ENCODE peak calls at places on chromosomes 2 and 18, in four cellular contexts. X, V, I and J are unnamed samples.

GRCh38 chr2:160908157-160908556 is 252.1 kb upstream of the TANK start:
- DNase-seq in X (no peak), V (no peak), I (no peak), J (no peak)

GRCh38 chr2:225017713-225018112 is 24.6 kb downstream of the DOCK10 start:
- DNase-seq in X (no peak), V (no peak), I (no peak), J (no peak)

GRCh38 chr18:45456076-45457066 is 158.9 kb upstream of the SLC14A2 start:
- DNase-seq in X (no peak), V (no peak), I (peak; percentile 25), J (no peak)

GRCh38 chr2:240464514-240465241 is 29.2 kb downstream of the GPC1 start:
- DNase-seq in X (no peak), V (no peak), I (peak; percentile 12), J (no peak)

GRCh38 chr2:119174216-119174992 is 15.9 kb upstream of the C1QL2 start:
- DNase-seq in X (peak; percentile 86), V (peak; percentile 91), I (no peak), J (no peak)

GRCh38 chr2:66445076-66445724 is 10.3 kb downstream of the MEIS1 start:
- DNase-seq in X (peak; percentile 57), V (peak; percentile 78), I (no peak), J (no peak)

GRCh38 chr2:204234879-204235278 is 298.3 kb downstream of the ICOS start:
- DNase-seq in X (no peak), V (no peak), I (no peak), J (no peak)

GRCh38 chr2:134588556-134588955 is 130.2 kb downstream of the TMEM163 start:
- DNase-seq in X (no peak), V (no peak), I (no peak), J (no peak)

GRCh38 chr2:117470311-117471095 is 344.0 kb upstream of the DDX18 start:
- DNase-seq in X (peak; percentile 93), V (peak; percentile 88), I (no peak), J (no peak)

GRCh38 chr2:98099939-98100743 is 13.2 kb downstream of the VWA3B start:
- DNase-seq in X (no peak), V (no peak), I (no peak), J (no peak)

GRCh38 chr2:223247136-223247535 is 195.1 kb downstream of the KCNE4 start:
- DNase-seq in X (peak; percentile 38), V (peak; percentile 60), I (no peak), J (no peak)

GRCh38 chr2:112150851-112151250 is 12.7 kb downstream of the FBLN7 start:
- DNase-seq in X (no peak), V (peak; percentile 24), I (no peak), J (peak; percentile 54)

GRCh38 chr2:51225377-51225776 is 193.4 kb upstream of the NRXN1 start:
- DNase-seq in X (no peak), V (no peak), I (no peak), J (no peak)

GRCh38 chr2:119486886-119487285 is 37.4 kb downstream of the SCTR start:
- DNase-seq in X (no peak), V (no peak), I (no peak), J (no peak)

GRCh38 chr2:209411718-209412117 is 12.1 kb upstream of the MAP2 start:
- DNase-seq in X (no peak), V (no peak), I (no peak), J (no peak)

GRCh38 chr18:28108801-28109200 is 68.1 kb downstream of the CDH2 start:
- DNase-seq in X (no peak), V (no peak), I (no peak), J (no peak)

GRCh38 chr2:179454443-179455218 is 190.0 kb upstream of the SESTD1 start:
- DNase-seq in X (no peak), V (no peak), I (no peak), J (no peak)

GRCh38 chr2:127609031-127609751 is 36.8 kb upstream of the GPR17 start:
- DNase-seq in X (no peak), V (peak; percentile 31), I (no peak), J (no peak)

GRCh38 chr2:172972005-172972619 is 103.5 kb upstream of the MAP3K20 start:
- DNase-seq in X (peak; percentile 80), V (peak; percentile 86), I (no peak), J (no peak)

GRCh38 chr2:27174638-27175037 is 25.8 kb downstream of the TCF23 start:
- DNase-seq in X (no peak), V (no peak), I (no peak), J (no peak)

GRCh38 chr2:20401495-20401855 is 45.4 kb upstream of the RHOB start:
- DNase-seq in X (no peak), V (no peak), I (no peak), J (peak; percentile 86)

GRCh38 chr2:20404950-20405349 is 41.9 kb upstream of the RHOB start:
- DNase-seq in X (no peak), V (no peak), I (no peak), J (no peak)

GRCh38 chr2:20400306-20400705 is 46.6 kb upstream of the RHOB start:
- DNase-seq in X (no peak), V (no peak), I (no peak), J (no peak)

GRCh38 chr2:20400787-20401494 is 45.9 kb upstream of the RHOB start:
- DNase-seq in X (no peak), V (no peak), I (no peak), J (no peak)

GRCh38 chr2:20403693-20404381 is 43.0 kb upstream of the RHOB start:
- DNase-seq in X (no peak), V (no peak), I (no peak), J (no peak)
- H3K4me3 ChIP-seq in X (no peak overlapping the region), V (no peak overlapping the region), I (no peak overlapping the region), J (no peak overlapping the region)

GRCh38 chr2:84526562-84526961 is 10.3 kb downstream of the DNAH6 start:
- DNase-seq in X (no peak), V (no peak), I (no peak), J (no peak)
- TF ChIP-seq CTCF in X (peak; percentile 40), V (peak; percentile 50), I (peak; percentile 40), J (no peak)

GRCh38 chr18:34976084-34976483 is 65.1 kb upstream of the MAPRE2 start:
- DNase-seq in X (no peak), V (no peak), I (no peak), J (no peak)
- H3K4me3 ChIP-seq in X (peak overlapping the region; percentile 94), V (peak overlapping the region; percentile 89), I (peak overlapping the region; percentile 94), J (peak overlapping the region; percentile 66)

GRCh38 chr2:197499594-197500502 is at the start of the genes HSPD1 and HSPE1:
- DNase-seq in X (peak; percentile 100), V (peak; percentile 99), I (peak; percentile 97), J (peak; percentile 99)
- TF ChIP-seq CTCF in X (no peak), V (no peak), I (no peak), J (peak; percentile 36)

GRCh38 chr18:35484034-35484433 is 13.7 kb downstream of the INO80C start:
- DNase-seq in X (no peak), V (no peak), I (no peak), J (no peak)

GRCh38 chr18:35481960-35482366 is 15.8 kb downstream of the INO80C start:
- DNase-seq in X (no peak), V (no peak), I (no peak), J (no peak)

GRCh38 chr18:35490894-35491688 is 6.7 kb downstream of the INO80C start:
- DNase-seq in X (peak; percentile 48), V (peak; percentile 79), I (no peak), J (no peak)

GRCh38 chr18:35489913-35490490 is 7.8 kb downstream of the INO80C start:
- DNase-seq in X (no peak), V (no peak), I (no peak), J (no peak)

GRCh38 chr18:35485852-35486251 is 11.9 kb downstream of the INO80C start:
- DNase-seq in X (no peak), V (no peak), I (no peak), J (no peak)
- H3K4me3 ChIP-seq in X (no peak overlapping the region), V (no peak overlapping the region), I (no peak overlapping the region), J (no peak overlapping the region)